ENCODE peak calls at places on chromosomes 4 and X, in seven cellular contexts. I is glutamatergic neuron, R is tibial nerve, U is neural crest cell, F is fibroblast of pulmonary artery, T is BE2C, Y is astrocyte. X is an unnamed sample.

GRCh38 chr4:55675196-55675793 is 39.2 kb upstream of the NMU start:
- DNase-seq in I (peak), R (no peak), U (no peak), F (no peak), T (no peak), Y (no peak), X (no peak)

GRCh38 chr4:4443821-4444220 is 56.9 kb downstream of the NSG1 start:
- DNase-seq in I (no peak), R (no peak), U (no peak), F (peak), T (no peak), Y (peak), X (peak)

GRCh38 chr4:42216569-42216968 is 64.1 kb upstream of the BEND4 start:
- DNase-seq in I (no peak), R (no peak), U (no peak), F (no peak), T (peak), Y (no peak), X (no peak)

GRCh38 chr4:2291705-2292651 is 30.1 kb upstream of the MXD4 start:
- DNase-seq in I (no peak), R (peak), U (no peak), F (no peak), T (peak), Y (no peak), X (no peak)

GRCh38 chrX:97672608-97673007 is 788.9 kb downstream of the RPA4 start:
- DNase-seq in I (no peak), R (no peak), U (no peak), F (no peak), T (no peak), Y (no peak), X (no peak)

GRCh38 chrX:129318375-129318774 is 204.9 kb downstream of the SMARCA1 start:
- DNase-seq in I (no peak), R (no peak), U (peak), F (peak), T (peak), Y (no peak), X (peak)

GRCh38 chr4:650951-651883 is 22.9 kb downstream of the ATP5ME start:
- DNase-seq in I (no peak), R (no peak), U (no peak), F (no peak), T (peak), Y (no peak), X (no peak)

GRCh38 chr4:183797041-183797444 is 108.1 kb upstream of the STOX2 start:
- DNase-seq in I (peak), R (no peak), U (no peak), F (no peak), T (no peak), Y (no peak), X (no peak)

GRCh38 chr4:27011401-27011800 is 150.8 kb downstream of the STIM2 start:
- DNase-seq in I (no peak), R (no peak), U (no peak), F (no peak), T (no peak), Y (no peak), X (no peak)

GRCh38 chr4:106301393-106302084 is 14.5 kb downstream of the TBCK start:
- DNase-seq in I (no peak), R (no peak), U (no peak), F (peak), T (no peak), Y (peak), X (no peak)

GRCh38 chr4:172308078-172308477 is 494.9 kb downstream of the GALNTL6 start:
- DNase-seq in I (no peak), R (no peak), U (no peak), F (no peak), T (no peak), Y (no peak), X (no peak)

GRCh38 chr4:119040711-119041185 is 94.9 kb upstream of the MYOZ2 start:
- DNase-seq in I (no peak), R (no peak), U (no peak), F (peak), T (no peak), Y (peak), X (peak)

GRCh38 chr4:7323872-7324650 is 110.7 kb downstream of the PSAPL1 start:
- DNase-seq in I (no peak), R (no peak), U (no peak), F (no peak), T (peak), Y (no peak), X (no peak)

GRCh38 chr4:23323436-23323835 is 566.4 kb downstream of the PPARGC1A start:
- DNase-seq in I (no peak), R (no peak), U (no peak), F (no peak), T (no peak), Y (no peak), X (no peak)

GRCh38 chr4:10240691-10241090 is 124.1 kb upstream of the WDR1 start:
- DNase-seq in I (no peak), R (no peak), U (no peak), F (no peak), T (no peak), Y (no peak), X (no peak)

GRCh38 chr4:40325406-40326019 is 9.6 kb upstream of the CHRNA9 start:
- DNase-seq in I (peak), R (no peak), U (no peak), F (peak), T (peak), Y (peak), X (peak)

GRCh38 chr4:185585211-185585610 is 49.9 kb upstream of the PDLIM3 start:
- DNase-seq in I (no peak), R (no peak), U (no peak), F (no peak), T (no peak), Y (no peak), X (no peak)

GRCh38 chr4:535924-536281 is 36.9 kb downstream of the PIGG start:
- DNase-seq in I (no peak), R (no peak), U (no peak), F (no peak), T (no peak), Y (no peak), X (no peak)

GRCh38 chr4:3320361-3321023 is 27.7 kb downstream of the RGS12 start:
- DNase-seq in I (no peak), R (no peak), U (no peak), F (no peak), T (peak), Y (no peak), X (no peak)

GRCh38 chr4:110055014-110055768 is 142.5 kb downstream of the EGF start:
- DNase-seq in I (no peak), R (no peak), U (no peak), F (peak), T (no peak), Y (no peak), X (no peak)

GRCh38 chr4:187184513-187184912 is 460.9 kb upstream of the FAT1 start:
- DNase-seq in I (peak), R (no peak), U (no peak), F (no peak), T (peak), Y (no peak), X (no peak)

GRCh38 chrX:150649096-150649870 is 43.9 kb upstream of the MTMR1 start:
- DNase-seq in I (peak), R (no peak), U (no peak), F (peak), T (peak), Y (peak), X (peak)

GRCh38 chr4:39616651-39617050 is 22.0 kb downstream of the SMIM14 start:
- DNase-seq in I (no peak), R (no peak), U (no peak), F (peak), T (no peak), Y (peak), X (no peak)

GRCh38 chrX:39491548-39492297 is 606.0 kb downstream of the BCOR start:
- DNase-seq in I (no peak), R (no peak), U (no peak), F (no peak), T (no peak), Y (no peak), X (no peak)

DNA sequence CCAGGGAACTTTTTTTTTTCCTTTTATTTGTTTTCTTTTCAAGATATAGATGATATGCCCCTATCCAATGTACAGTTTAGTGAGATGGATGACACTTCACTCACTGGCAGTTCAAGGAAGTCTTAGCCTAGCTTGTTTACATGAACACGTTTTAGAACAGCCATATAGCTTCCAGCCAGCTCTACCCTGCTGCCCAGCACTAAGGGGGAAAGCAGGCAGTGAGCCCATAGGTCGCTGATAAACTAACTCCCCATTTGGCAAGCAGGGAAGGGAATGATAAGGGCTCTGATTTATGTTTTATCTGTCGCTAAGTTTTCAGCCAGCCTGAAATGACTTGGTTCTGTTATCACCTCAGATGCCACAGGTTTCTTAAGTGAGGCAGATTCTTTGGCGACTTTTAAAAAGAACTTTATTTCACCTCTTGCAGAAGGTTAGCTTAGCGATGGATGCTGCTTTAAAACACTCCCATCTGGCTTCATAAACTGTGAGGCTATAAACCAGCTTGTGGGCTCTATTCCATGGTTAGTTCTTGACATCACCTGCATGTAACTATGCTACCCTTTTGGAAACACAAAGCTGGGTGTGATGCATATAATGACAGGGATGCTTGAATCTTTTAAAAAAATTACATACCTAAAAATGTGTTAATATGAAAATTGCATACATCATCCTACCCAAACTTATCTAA is 348.4 kb downstream of the FBXO8 start:
- DNase-seq in I (no peak), R (no peak), U (no peak), F (peak), T (peak), Y (no peak), X (no peak)
- TF ChIP-seq CTCF in I (no peak), R (no peak), U (no peak), F (no peak), T (no peak), Y (no peak), X (no peak)

DNA sequence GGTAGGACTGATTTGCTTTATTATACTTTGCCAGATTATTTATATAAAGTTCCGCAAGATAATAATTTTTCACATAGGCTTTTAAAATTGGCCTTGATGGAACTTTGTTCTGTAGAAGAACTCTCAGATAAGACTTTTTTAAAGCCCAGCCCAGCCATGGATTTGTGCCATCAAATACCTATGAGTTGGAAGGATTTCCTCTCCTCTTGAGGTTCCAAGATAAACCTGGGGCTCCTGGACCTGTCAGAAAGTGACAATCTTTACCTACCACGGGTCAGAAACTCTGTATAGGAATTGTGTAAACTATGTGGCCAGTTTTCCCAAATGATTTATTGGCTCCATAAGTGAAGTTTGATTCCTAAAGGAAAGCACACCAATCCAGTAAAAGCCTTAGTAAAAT is 271.9 kb upstream of the GRID2 start:
- DNase-seq in I (no peak), R (no peak), U (no peak), F (no peak), T (no peak), Y (no peak), X (no peak)
- TF ChIP-seq CTCF in I (no peak), R (no peak), U (no peak), F (no peak), T (no peak), Y (no peak), X (no peak)

GRCh38 chrX:105698386-105698785 is 124.0 kb upstream of the NRK start:
- DNase-seq in I (no peak), R (no peak), U (no peak), F (no peak), T (no peak), Y (no peak), X (no peak)

GRCh38 chrX:105703876-105704275 is 118.5 kb upstream of the NRK start:
- DNase-seq in I (no peak), R (no peak), U (no peak), F (no peak), T (no peak), Y (no peak), X (no peak)

GRCh38 chrX:105700316-105700715 is 122.0 kb upstream of the NRK start:
- DNase-seq in I (no peak), R (no peak), U (no peak), F (no peak), T (no peak), Y (no peak), X (no peak)

GRCh38 chrX:105706041-105706440 is 116.3 kb upstream of the NRK start:
- DNase-seq in I (no peak), R (no peak), U (no peak), F (peak), T (no peak), Y (no peak), X (no peak)

GRCh38 chrX:105701310-105702052 is 120.9 kb upstream of the NRK start:
- DNase-seq in I (no peak), R (no peak), U (no peak), F (peak), T (no peak), Y (no peak), X (peak)
- TF ChIP-seq CTCF in I (no peak), R (no peak), U (peak), F (peak), T (no peak), Y (peak), X (peak)

GRCh38 chrX:44873415-44874270 is 655 bp downstream of the KDM6A start:
- DNase-seq in I (peak), R (peak), U (peak), F (peak), T (peak), Y (peak), X (peak)
- TF ChIP-seq CTCF in I (no peak), R (peak), U (no peak), F (no peak), T (no peak), Y (no peak), X (no peak)

DNA sequence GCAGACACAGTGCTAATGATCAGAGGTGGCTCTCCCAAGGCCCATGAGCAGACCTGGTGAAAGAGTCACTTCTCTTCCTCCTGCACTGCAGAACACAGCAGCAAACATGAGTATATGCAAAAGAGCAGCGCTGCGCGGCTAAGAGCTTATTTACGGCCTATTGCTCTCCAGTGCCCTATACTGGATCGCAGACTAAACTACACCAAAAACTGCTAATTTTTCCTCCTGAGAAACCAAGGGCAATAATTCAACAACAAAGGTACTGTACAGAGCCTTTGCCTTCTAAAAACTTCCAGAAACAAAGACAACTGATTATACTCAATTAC is 702.5 kb downstream of the ARAP2 start:
- DNase-seq in I (no peak), R (no peak), U (no peak), F (no peak), T (no peak), Y (no peak), X (no peak)
- TF ChIP-seq CTCF in I (no peak), R (no peak), U (no peak), F (no peak), T (no peak), Y (no peak), X (no peak)

GRCh38 chr4:84821064-84821463 is 145.4 kb downstream of the WDFY3 start:
- DNase-seq in I (no peak), R (no peak), U (no peak), F (no peak), T (no peak), Y (no peak), X (no peak)
- TF ChIP-seq CTCF in I (no peak), R (no peak), U (no peak), F (no peak), T (no peak), Y (no peak), X (no peak)

X was measured in HFFc6.